ENCODE peak calls at places on chromosomes 12 and 14, in ten cellular contexts. E is ovary, A is endothelial cell of umbilical vein, S is OCI-LY7, K is left ventricle myocardium inferior, P is H9, F is heart right ventricle, G is right lobe of liver, I is hepatocyte, V is stomach. Z is an unnamed sample. For H3K4me1 and H3K9me3, the result is how much of the 10 kb centered on the place peaks cover.

GRCh38 chr12:52831251-52831650 is 2.9 kb downstream of the KRT79 start:
- DNase-seq in I (no peak), A (no peak), P (no peak), F (no peak), V (no peak), G (no peak), S (no peak), K (no peak), E (no peak), Z (no peak)

GRCh38 chr12:12433203-12433731 is 76.4 kb downstream of the BORCS5 start:
- DNase-seq in E (no peak), A (no peak), I (no peak), V (no peak), F (no peak), S (no peak), K (no peak), P (no peak), G (no peak), Z (no peak)

GRCh38 chr14:103385994-103386491 is 828 bp downstream of the MARK3 start:
- DNase-seq in G (peak), V (peak), I (peak), K (no peak), A (peak), E (no peak), F (peak), S (peak), P (no peak), Z (no peak)

GRCh38 chr14:100106661-100107112 is 41.5 kb downstream of the EVL start:
- DNase-seq in V (no peak), P (no peak), E (no peak), A (peak), F (peak), G (no peak), I (no peak), S (no peak), K (no peak), Z (peak)

GRCh38 chr12:60231301-60231700 is 635.5 kb downstream of the SLC16A7 start:
- DNase-seq in V (no peak), S (no peak), F (no peak), K (no peak), A (no peak), E (no peak), P (no peak), G (no peak), I (no peak), Z (no peak)

GRCh38 chr12:96327346-96327745 is 72.9 kb downstream of the CDK17 start:
- DNase-seq in E (no peak), V (no peak), S (peak), P (no peak), F (no peak), K (no peak), G (no peak), I (no peak), A (no peak), Z (no peak)

GRCh38 chr12:81294325-81295190 is 216.7 kb downstream of the ACSS3 start:
- DNase-seq in I (no peak), E (no peak), V (no peak), A (no peak), F (no peak), P (no peak), G (no peak), K (no peak), S (no peak), Z (no peak)

GRCh38 chr14:61476737-61477410 is 155.5 kb downstream of the PRKCH start:
- DNase-seq in K (no peak), S (peak), E (no peak), G (peak), V (peak), P (no peak), F (peak), A (peak), I (peak), Z (peak)

GRCh38 chr12:52224154-52224553 is 8.9 kb upstream of the KRT7 start:
- DNase-seq in P (no peak), G (no peak), K (no peak), F (no peak), S (no peak), I (no peak), E (no peak), V (no peak), A (no peak), Z (no peak)

GRCh38 chr12:110546339-110546738 is 36.8 kb downstream of the PPTC7 start:
- DNase-seq in G (no peak), K (no peak), A (peak), E (no peak), S (no peak), V (no peak), F (no peak), P (no peak), I (peak), Z (no peak)

GRCh38 chr12:6465467-6466183 is 4.9 kb downstream of the VAMP1 start:
- DNase-seq in S (peak), A (peak), I (peak), P (peak), G (no peak), E (no peak), F (peak), V (peak), K (no peak), Z (peak)

GRCh38 chr12:66661357-66661756 is 17.5 kb downstream of the GRIP1 start:
- DNase-seq in P (no peak), I (no peak), V (no peak), A (no peak), S (no peak), K (no peak), G (no peak), F (no peak), E (no peak), Z (no peak)

GRCh38 chr12:62158416-62159360 is 101.5 kb upstream of the USP15 start:
- DNase-seq in K (no peak), E (no peak), P (no peak), A (no peak), V (no peak), I (no peak), S (no peak), F (no peak), G (no peak), Z (no peak)

GRCh38 chr14:93212432-93212831 is 5.4 kb downstream of the UBR7 start:
- DNase-seq in A (no peak), S (peak), F (no peak), G (no peak), E (no peak), I (no peak), P (no peak), V (no peak), K (no peak), Z (no peak)

GRCh38 chr12:108854453-108855283 is 2.7 kb downstream of the SSH1 start:
- DNase-seq in S (no peak), E (no peak), K (no peak), I (peak), F (peak), A (peak), V (no peak), G (no peak), P (no peak), Z (peak)

GRCh38 chr14:75401356-75401755 is 26.5 kb upstream of the JDP2 start:
- DNase-seq in V (no peak), A (peak), S (no peak), I (peak), G (no peak), K (peak), F (peak), P (peak), E (peak), Z (peak)

GRCh38 chr12:93841671-93842070 is 164.5 kb downstream of the CRADD start:
- DNase-seq in G (no peak), A (no peak), P (no peak), K (no peak), V (no peak), S (no peak), I (no peak), F (no peak), E (no peak), Z (no peak)

GRCh38 chr12:58877243-58877743 is 43.0 kb downstream of the LRIG3 start:
- DNase-seq in K (no peak), I (peak), P (no peak), V (peak), G (peak), A (no peak), F (no peak), S (no peak), E (no peak), Z (no peak)

GRCh38 chr12:20350495-20350894 is 17.8 kb upstream of the PDE3A start:
- DNase-seq in E (no peak), S (no peak), I (no peak), P (no peak), F (no peak), G (no peak), A (peak), K (no peak), V (no peak), Z (no peak)

GRCh38 chr14:100652739-100653138 is 65.5 kb upstream of the BEGAIN start:
- DNase-seq in K (no peak), A (no peak), F (no peak), G (no peak), P (no peak), S (no peak), E (no peak), V (no peak), I (no peak), Z (no peak)

GRCh38 chr12:20426191-20426590 is 57.9 kb downstream of the PDE3A start:
- DNase-seq in S (no peak), P (no peak), A (no peak), G (no peak), E (no peak), F (peak), K (peak), V (no peak), I (no peak), Z (peak)

GRCh38 chr12:12501121-12501520 is 61.5 kb downstream of the DUSP16 start:
- DNase-seq in E (no peak), F (no peak), V (no peak), G (no peak), P (no peak), A (no peak), K (no peak), I (no peak), S (no peak), Z (no peak)

GRCh38 chr14:29310210-29310609 is 543.6 kb downstream of the FOXG1 start:
- DNase-seq in V (no peak), I (no peak), K (no peak), G (no peak), E (no peak), S (no peak), P (no peak), F (no peak), A (no peak), Z (no peak)

GRCh38 chr14:88904864-88905263 is 80.4 kb downstream of the TTC8 start:
- DNase-seq in F (no peak), I (no peak), S (no peak), K (no peak), E (no peak), A (no peak), V (no peak), P (no peak), G (no peak), Z (no peak)

GRCh38 chr12:68786929-68787328 is 21.0 kb upstream of the MDM2 start:
- DNase-seq in V (no peak), E (no peak), S (no peak), G (no peak), K (no peak), A (no peak), F (no peak), P (no peak), I (no peak), Z (no peak)

GRCh38 chr14:46140445-46140844 is 511.1 kb downstream of the RPL10L start:
- DNase-seq in A (peak), I (no peak), E (no peak), P (no peak), S (no peak), V (no peak), K (no peak), F (no peak), G (no peak), Z (no peak)

GRCh38 chr14:34713122-34713680 is 1.2 kb downstream of the CFL2 start:
- DNase-seq in G (no peak), I (no peak), A (no peak), V (no peak), E (no peak), K (no peak), P (no peak), F (no peak), S (no peak), Z (no peak)

GRCh38 chr12:51773145-51773869 is 75.2 kb downstream of the FIGNL2 start:
- DNase-seq in G (no peak), F (no peak), A (peak), I (no peak), E (no peak), P (no peak), K (no peak), S (no peak), V (no peak), Z (no peak)

GRCh38 chr14:100246809-100247428 is 8.0 kb downstream of the YY1 start:
- DNase-seq in K (no peak), G (no peak), S (peak), V (no peak), I (peak), E (no peak), F (no peak), A (peak), P (peak), Z (no peak)

GRCh38 chr12:124392271-124392990 is 97.5 kb downstream of the RFLNA start:
- DNase-seq in P (peak), S (peak), G (no peak), E (peak), F (no peak), K (no peak), A (peak), I (no peak), V (no peak), Z (peak)

GRCh38 chr12:104384141-104384880 is 72.4 kb upstream of the CHST11 start:
- DNase-seq in P (no peak), E (no peak), K (no peak), G (no peak), A (no peak), F (no peak), S (no peak), V (no peak), I (no peak), Z (no peak)

GRCh38 chr14:102213984-102214658 is 74.4 kb downstream of the WDR20 start:
- DNase-seq in P (no peak), E (no peak), F (no peak), S (peak), K (no peak), V (no peak), A (no peak), G (no peak), I (no peak), Z (no peak)

GRCh38 chr14:100776681-100777365 is 49.1 kb upstream of the MEG3 start:
- DNase-seq in V (peak), F (no peak), A (no peak), P (no peak), G (no peak), K (no peak), E (no peak), S (no peak), I (no peak), Z (no peak)

GRCh38 chr14:51319181-51319597 is 79.1 kb downstream of the TMX1 start:
- DNase-seq in A (no peak), P (no peak), V (no peak), S (no peak), F (no peak), K (no peak), G (no peak), E (no peak), I (no peak), Z (no peak)

GRCh38 chr14:51969852-51970251 is 19.5 kb upstream of the RTRAF start:
- DNase-seq in F (no peak), I (no peak), E (no peak), K (no peak), G (no peak), S (no peak), V (no peak), P (no peak), A (no peak), Z (no peak)

GRCh38 chr12:85489194-85489593 is 209.2 kb downstream of the ALX1 start:
- DNase-seq in G (no peak), F (no peak), E (no peak), V (no peak), I (no peak), A (no peak), S (no peak), P (no peak), K (no peak), Z (no peak)

GRCh38 chr14:101737414-101738367 is 23.8 kb upstream of the PPP2R5C start:
- DNase-seq in K (no peak), P (no peak), A (no peak), E (no peak), I (no peak), V (no peak), F (no peak), S (peak), G (no peak), Z (no peak)

GRCh38 chr14:69625299-69626131 is 14.1 kb downstream of the SUSD6 start:
- DNase-seq in K (peak), S (peak), F (peak), V (peak), A (peak), I (no peak), G (peak), P (no peak), E (no peak), Z (peak)

DNA sequence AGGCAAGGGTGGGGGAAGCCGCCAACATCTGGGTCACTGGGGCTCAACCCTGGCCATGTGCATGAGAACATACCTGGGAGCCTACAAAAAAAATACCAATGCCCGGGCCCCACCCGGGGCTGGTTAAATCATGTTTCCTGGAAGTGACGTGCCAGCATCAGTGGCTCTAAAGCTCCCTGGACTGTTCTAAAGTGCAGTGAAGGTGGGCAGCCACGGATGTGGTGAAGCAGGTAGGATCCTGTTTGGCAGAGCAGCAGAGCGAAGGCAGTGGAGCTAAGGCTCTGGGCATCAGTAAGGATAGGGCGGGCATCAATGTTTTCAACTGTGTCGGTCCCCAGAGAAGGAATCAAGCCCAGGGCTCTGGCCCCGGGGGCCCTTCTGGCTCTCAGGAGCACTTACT is 525 bp upstream of the GPR68 start:
- DNase-seq in S (no peak), E (no peak), F (no peak), V (no peak), G (no peak), P (no peak), I (no peak), A (no peak), K (no peak), Z (no peak)
- H3K4me1 ChIP-seq in S (half or more), E (under half), F (under half), V (under half), G (under half), P (under half), I (under half), A (under half), K (under half), Z (under half)

GRCh38 chr14:72081139-72081538 is 148.9 kb downstream of the RGS6 start:
- DNase-seq in K (no peak), E (no peak), P (no peak), I (no peak), S (no peak), A (no peak), G (no peak), F (no peak), V (no peak), Z (no peak)
- H3K9me3 ChIP-seq in K (under half), E (under half), P (under half), I (under half), S (under half), A (under half), G (under half), F (under half), V (under half), Z (under half)

GRCh38 chr12:71392521-71393145 is 47.0 kb upstream of the LGR5 start:
- DNase-seq in G (no peak), S (peak), V (no peak), E (no peak), K (no peak), F (peak), A (peak), P (peak), I (peak), Z (no peak)
- TF ChIP-seq CTCF in G (peak), S (peak), V (peak), E (no peak), K (peak), F (peak), A (peak), P (peak), I (peak), Z (peak)

GRCh38 chr12:8661016-8661415 is 1.6 kb downstream of the MFAP5 start:
- DNase-seq in V (no peak), E (no peak), P (no peak), K (no peak), G (no peak), S (no peak), I (no peak), A (peak), F (no peak), Z (no peak)
- H3K4me1 ChIP-seq in V (under half), E (under half), P (under half), K (under half), G (under half), S (under half), I (under half), A (under half), F (under half), Z (under half)

GRCh38 chr12:53931844-53932581 is 6.6 kb upstream of the HOXC13 start:
- DNase-seq in K (no peak), P (no peak), E (no peak), I (no peak), G (no peak), A (no peak), F (no peak), V (no peak), S (no peak), Z (no peak)
- H3K9me3 ChIP-seq in K (under half), P (under half), E (under half), I (under half), G (under half), A (under half), F (under half), V (under half), S (under half), Z (under half)

GRCh38 chr12:106189341-106189740 is 50.6 kb upstream of the NUAK1 start:
- DNase-seq in E (no peak), I (no peak), G (no peak), P (no peak), V (no peak), F (no peak), S (no peak), A (no peak), K (no peak), Z (no peak)

GRCh38 chr12:106187842-106188241 is 49.1 kb upstream of the NUAK1 start:
- DNase-seq in E (no peak), P (no peak), G (no peak), K (no peak), S (no peak), A (no peak), F (no peak), V (no peak), I (no peak), Z (no peak)

GRCh38 chr12:106183735-106184134 is 45.0 kb upstream of the NUAK1 start:
- DNase-seq in F (no peak), A (no peak), K (no peak), E (no peak), S (no peak), I (no peak), G (no peak), V (no peak), P (no peak), Z (no peak)

GRCh38 chr12:106188249-106188648 is 49.5 kb upstream of the NUAK1 start:
- DNase-seq in G (no peak), V (no peak), A (no peak), E (no peak), P (no peak), K (no peak), F (no peak), S (no peak), I (no peak), Z (no peak)

GRCh38 chr12:106187155-106187789 is 48.5 kb upstream of the NUAK1 start:
- DNase-seq in I (no peak), K (no peak), P (no peak), G (no peak), A (no peak), F (no peak), E (no peak), V (no peak), S (no peak), Z (no peak)
- TF ChIP-seq CTCF in I (no peak), K (no peak), P (no peak), G (no peak), A (no peak), F (no peak), E (no peak), V (no peak), S (no peak), Z (no peak)

DNA sequence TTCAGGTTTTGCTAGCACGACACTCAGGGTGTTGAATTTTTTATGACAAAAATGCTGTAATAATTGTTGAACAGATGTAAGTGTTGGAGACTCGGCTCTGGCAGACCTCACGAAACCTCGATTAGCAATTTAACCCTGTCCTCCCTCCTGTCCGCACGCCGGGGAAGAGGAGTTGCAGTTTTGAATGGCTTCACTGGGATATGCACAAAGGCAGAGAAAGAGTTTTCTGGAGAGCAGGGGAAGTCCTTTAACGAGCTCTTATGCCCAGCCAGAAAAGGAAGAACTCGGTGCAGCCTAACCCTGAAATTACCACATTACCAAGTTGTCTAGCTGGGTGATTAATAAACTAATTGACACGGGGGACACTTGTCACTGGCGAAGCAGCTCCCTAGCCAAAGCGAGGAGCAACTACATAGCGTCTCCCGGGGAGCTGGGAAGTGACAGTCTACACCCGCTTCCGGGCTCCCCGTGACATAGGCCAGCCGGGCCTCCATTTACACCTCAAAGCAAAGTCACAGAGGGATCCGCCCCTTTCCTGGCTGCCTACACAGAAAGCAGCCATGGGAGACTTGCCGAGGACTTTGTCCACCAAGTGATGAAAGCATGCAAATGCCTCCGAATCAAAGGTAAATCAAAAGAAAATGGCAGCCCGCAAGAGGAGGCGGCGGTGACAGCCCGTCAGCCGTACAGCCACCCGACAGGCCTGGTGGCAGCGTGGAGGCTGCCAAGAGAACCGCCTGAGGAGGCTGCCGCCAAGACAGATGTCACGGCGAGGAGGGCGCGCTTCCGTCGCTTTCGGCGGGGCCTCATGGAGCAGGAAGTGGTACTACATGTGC is 661.3 kb downstream of the VRK1 start:
- DNase-seq in S (no peak), A (no peak), E (no peak), I (peak), F (no peak), K (no peak), P (peak), G (no peak), V (peak), Z (no peak)
- H3K4me1 ChIP-seq in S (under half), A (under half), E (under half), I (under half), F (under half), K (under half), P (under half), G (under half), V (under half), Z (under half)